ENCODE peak calls at places on chromosomes 3 and 15, in nine cellular contexts. X is psoas muscle, S is fibroblast of lung, G is upper lobe of left lung, E is heart right ventricle, H is cardiac muscle cell, P is prostate gland, Y is lower lobe of right lung, R is tibial nerve. M is an unnamed sample.

GRCh38 chr15:74552761-74553441 is 11.9 kb downstream of the ARID3B start:
- DNase-seq in H (no peak), X (no peak), E (no peak), P (no peak), G (no peak), R (no peak), S (no peak), Y (no peak), M (no peak)

GRCh38 chr15:77457619-77458265 is 37.1 kb downstream of the HMG20A start:
- DNase-seq in H (peak; percentile 63), X (no peak), G (no peak), S (peak; percentile 75), E (no peak), P (no peak), R (no peak), Y (no peak), M (no peak)

GRCh38 chr3:102741694-102742093 is 306.9 kb downstream of the ZPLD1 start:
- DNase-seq in R (no peak), P (no peak), G (no peak), Y (no peak), X (no peak), S (no peak), E (no peak), H (no peak), M (no peak)

GRCh38 chr3:44992555-44993470 is 16.8 kb downstream of the EXOSC7 start:
- DNase-seq in S (no peak), H (peak; percentile 38), G (no peak), E (no peak), Y (peak; percentile 55), P (no peak), R (no peak), X (no peak), M (no peak)

GRCh38 chr3:128280466-128281455 is 127.5 kb downstream of the EEFSEC start:
- DNase-seq in S (no peak), H (no peak), R (no peak), P (no peak), X (no peak), G (no peak), E (no peak), Y (no peak), M (no peak)

GRCh38 chr3:14462738-14463137 is 60.3 kb downstream of the SLC6A6 start:
- DNase-seq in G (no peak), Y (no peak), R (no peak), S (no peak), H (no peak), P (no peak), E (no peak), X (no peak), M (no peak)

GRCh38 chr3:15345051-15345607 is 12.7 kb upstream of the SH3BP5 start:
- DNase-seq in R (no peak), E (no peak), P (no peak), G (no peak), H (no peak), X (no peak), Y (no peak), S (no peak), M (no peak)

GRCh38 chr15:89680282-89680873 is 1.2 kb upstream of the PLIN1 start:
- DNase-seq in X (peak; percentile 68), Y (no peak), G (no peak), H (peak; percentile 97), S (peak; percentile 69), R (peak; percentile 37), E (peak; percentile 78), P (peak; percentile 87), M (peak; percentile 65)

DNA sequence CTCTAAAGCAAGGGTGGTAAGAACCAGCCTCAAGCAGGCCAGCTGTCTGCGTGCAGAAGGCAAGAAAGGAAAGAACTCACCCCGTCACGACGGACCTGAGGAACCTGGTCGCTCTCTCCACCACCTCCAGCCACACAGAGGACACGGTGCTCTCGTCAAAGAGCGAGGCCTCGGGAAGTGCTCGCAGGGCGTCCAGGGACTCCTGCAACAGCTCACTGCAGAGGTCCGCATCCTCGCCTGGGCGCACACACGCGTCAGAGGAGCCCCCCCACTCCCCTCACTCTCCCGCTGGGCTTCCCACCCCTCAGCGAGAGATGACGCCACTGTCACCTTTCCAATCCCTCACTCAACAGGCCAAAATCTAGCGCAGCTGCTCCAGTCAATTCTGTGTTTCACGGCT is 47.8 kb downstream of the HERC2 start:
- DNase-seq in S (no peak), Y (no peak), E (no peak), H (no peak), P (no peak), X (no peak), R (no peak), G (peak; percentile 67), M (no peak)
- H3K27ac ChIP-seq in S (no peak overlapping the region), Y (no peak overlapping the region), E (no peak overlapping the region), H (peak overlapping the region; percentile 42), P (no peak overlapping the region), X (no peak overlapping the region), R (no peak overlapping the region), G (no peak overlapping the region), M (no peak overlapping the region)

DNA sequence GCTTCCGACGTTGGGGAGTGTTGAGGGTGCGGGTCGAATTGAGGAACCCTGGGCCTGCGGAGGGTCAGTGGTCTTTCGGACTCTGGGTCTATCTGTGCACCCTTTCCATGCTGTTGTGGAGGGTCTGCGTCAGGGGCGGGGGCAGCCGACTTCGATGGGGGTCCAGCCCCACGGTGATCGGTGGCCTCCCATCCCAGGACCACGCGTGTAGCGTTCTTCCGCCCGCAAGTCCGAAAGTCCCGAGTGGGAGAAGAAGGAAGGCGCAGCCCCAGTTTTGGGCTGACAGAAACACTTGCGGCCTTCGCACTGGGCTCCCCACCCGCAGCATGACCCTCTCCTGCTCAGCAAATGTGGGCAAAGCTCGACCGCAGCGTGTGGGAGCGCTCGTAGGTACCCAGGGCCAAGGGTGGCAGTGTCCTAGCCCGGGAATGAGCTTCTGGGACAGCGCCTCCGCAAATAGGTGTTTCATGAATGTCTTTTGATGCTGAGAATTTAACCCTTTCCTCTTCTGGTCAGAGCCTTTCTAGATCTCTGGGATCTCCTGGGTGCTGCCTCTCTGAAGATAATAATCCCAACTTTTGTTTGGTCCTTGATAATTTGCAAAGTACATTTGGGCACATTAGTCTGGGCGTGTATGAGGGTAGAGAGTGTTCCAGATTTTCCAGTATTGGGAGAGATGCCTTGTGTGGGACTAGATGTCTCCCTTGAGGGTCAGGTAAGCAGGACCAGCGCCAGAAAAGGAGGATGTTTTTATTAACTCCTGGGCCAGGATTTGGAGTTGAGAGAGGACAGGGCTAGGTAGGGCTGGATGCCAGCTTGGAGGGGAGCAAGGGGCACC is 2.3 kb upstream of the DLL4 start:
- DNase-seq in Y (no peak), E (no peak), X (no peak), S (no peak), G (peak; percentile 67), R (no peak), H (no peak), P (no peak), M (no peak)
- H3K27me3 ChIP-seq in Y (peaks cover 66% of the 10 kb centered on the region), E (peaks cover 79% of the 10 kb centered on the region), X (no peaks in the 10 kb centered on the region), S (peaks cover 47% of the 10 kb centered on the region), G (peaks cover 33% of the 10 kb centered on the region), R (no peaks in the 10 kb centered on the region), H (peaks cover 100% of the 10 kb centered on the region), P (peaks cover 15% of the 10 kb centered on the region), M (peaks cover 6% of the 10 kb centered on the region)

GRCh38 chr3:126661532-126661931 is 6.6 kb upstream of the TXNRD3 start:
- DNase-seq in Y (no peak), X (no peak), H (no peak), R (no peak), S (no peak), G (no peak), E (no peak), P (no peak), M (no peak)

GRCh38 chr3:126661965-126662364 is 7.0 kb upstream of the TXNRD3 start:
- DNase-seq in E (peak; percentile 35), G (no peak), H (no peak), R (no peak), S (no peak), P (no peak), X (no peak), Y (no peak), M (no peak)

GRCh38 chr3:126657901-126658300 is 3.0 kb upstream of the TXNRD3 start:
- DNase-seq in Y (no peak), S (no peak), G (no peak), R (no peak), P (no peak), E (no peak), X (no peak), H (no peak), M (no peak)

GRCh38 chr3:126658584-126658983 is 3.7 kb upstream of the TXNRD3 start:
- DNase-seq in H (no peak), P (no peak), E (no peak), X (no peak), S (no peak), R (no peak), Y (no peak), G (no peak), M (no peak)

DNA sequence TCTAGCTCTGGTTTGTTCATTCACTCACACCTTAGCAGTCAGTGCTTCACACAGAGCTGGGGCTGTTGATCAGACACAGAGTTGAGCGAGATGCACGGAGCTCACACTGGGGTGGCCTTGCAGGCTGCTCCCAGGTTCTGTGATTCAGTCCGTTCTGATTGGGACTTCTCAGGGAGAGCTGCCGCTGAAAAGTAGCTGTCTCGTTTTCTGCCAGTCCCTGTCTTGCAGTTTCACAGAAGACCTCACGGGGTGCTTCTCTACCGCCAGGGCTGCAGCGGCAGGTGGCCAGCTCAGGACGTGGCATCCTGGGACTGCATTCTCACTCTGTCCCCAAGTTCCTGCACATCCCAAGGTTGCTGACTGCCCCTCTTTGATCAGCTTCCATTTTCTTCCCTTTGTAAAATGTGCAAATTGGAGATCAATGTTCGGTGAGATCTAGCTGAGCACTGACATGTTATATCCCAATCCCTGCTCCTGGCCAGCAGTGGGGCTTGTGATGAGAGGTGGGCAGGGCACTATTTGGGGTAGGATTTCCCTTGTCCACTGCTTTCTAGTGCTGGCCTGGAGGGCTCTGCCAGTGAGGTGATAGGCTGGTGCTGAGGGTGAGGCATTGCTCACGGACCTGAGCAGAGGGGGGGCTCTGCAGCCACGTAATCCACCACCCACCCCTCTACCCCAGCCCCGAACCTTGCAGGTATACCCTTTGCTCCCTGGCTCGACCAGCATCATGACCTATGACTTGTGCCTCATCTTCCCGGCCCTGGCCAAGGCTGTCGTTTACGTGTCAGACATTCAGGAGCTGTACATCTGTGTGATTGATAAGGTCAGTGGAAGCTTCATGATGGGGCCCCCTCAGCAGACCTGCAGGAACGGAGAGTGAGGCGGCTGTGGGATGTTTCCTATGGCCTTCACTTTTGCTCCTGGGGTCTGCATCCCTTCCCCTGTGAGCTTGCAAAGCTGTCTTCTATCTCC is 5.3 kb upstream of the TXNRD3 start:
- DNase-seq in P (no peak), X (no peak), S (no peak), R (no peak), H (no peak), Y (no peak), E (no peak), G (no peak), M (no peak)
- TF ChIP-seq CTCF in P (no peak), X (peak; percentile 12), S (peak; percentile 24), R (no peak), H (peak; percentile 28), Y (no peak), E (peak; percentile 29), G (no peak), M (peak; percentile 32)

GRCh38 chr15:39551476-39551875 is 29.4 kb upstream of the THBS1 start:
- DNase-seq in P (no peak), S (no peak), G (no peak), Y (no peak), X (no peak), H (no peak), E (no peak), R (no peak), M (no peak)

GRCh38 chr15:39552546-39552945 is 28.3 kb upstream of the THBS1 start:
- DNase-seq in X (no peak), R (no peak), E (no peak), G (no peak), H (peak; percentile 50), S (no peak), Y (no peak), P (no peak), M (no peak)

GRCh38 chr15:39546842-39547241 is 34.0 kb upstream of the THBS1 start:
- DNase-seq in G (no peak), H (no peak), Y (no peak), X (no peak), E (no peak), S (no peak), R (no peak), P (no peak), M (no peak)

GRCh38 chr15:39548561-39548960 is 32.3 kb upstream of the THBS1 start:
- DNase-seq in E (no peak), P (no peak), X (no peak), G (no peak), R (no peak), S (no peak), Y (no peak), H (no peak), M (no peak)

DNA sequence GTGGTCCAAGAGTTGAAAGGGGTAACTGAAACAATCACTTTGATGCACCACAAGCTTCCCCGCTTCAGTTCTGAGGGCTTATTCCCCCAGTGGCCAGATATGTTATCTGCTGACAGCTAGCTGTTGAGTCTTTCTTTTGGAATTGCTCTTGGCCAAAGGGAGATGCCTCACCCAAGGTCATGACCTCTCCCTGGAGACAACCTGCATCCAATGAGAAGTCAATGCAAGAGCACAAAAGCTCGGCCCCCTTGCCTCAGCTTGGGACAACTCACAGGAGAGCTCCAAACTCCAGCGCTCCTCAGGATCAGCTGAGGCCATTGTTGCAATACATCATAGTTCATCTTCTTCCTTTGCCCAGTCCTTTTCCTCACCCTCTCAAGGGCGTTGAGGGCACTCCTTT is 31.0 kb upstream of the THBS1 start:
- DNase-seq in P (no peak), X (peak; percentile 49), G (no peak), E (peak; percentile 5), S (no peak), R (no peak), Y (no peak), H (peak; percentile 50), M (no peak)
- H3K27ac ChIP-seq in P (no peak overlapping the region), X (no peak overlapping the region), G (no peak overlapping the region), E (no peak overlapping the region), S (no peak overlapping the region), R (no peak overlapping the region), Y (no peak overlapping the region), H (no peak overlapping the region), M (no peak overlapping the region)

M was measured in breast epithelium.